ENCODE peak calls at places on chromosome 7, in six cellular contexts. B is breast epithelium, G is spleen, J is upper lobe of left lung, N is stomach, Y is HCT116. X is an unnamed sample.

GRCh38 chr7:82109288-82109687 is 334.3 kb downstream of the CACNA2D1 start:
- DNase-seq in B (no peak), G (no peak), J (no peak), N (no peak), Y (no peak), X (no peak)

GRCh38 chr7:106071999-106072714 is 40.0 kb downstream of the SYPL1 start:
- DNase-seq in B (no peak), G (no peak), J (peak), N (peak), Y (no peak), X (no peak)

GRCh38 chr7:155188821-155189599 is 108.7 kb upstream of the INSIG1 start:
- DNase-seq in B (no peak), G (no peak), J (no peak), N (no peak), Y (no peak), X (no peak)

GRCh38 chr7:83210459-83210858 is 47.8 kb upstream of the PCLO start:
- DNase-seq in B (no peak), G (no peak), J (no peak), N (no peak), Y (no peak), X (no peak)

GRCh38 chr7:2929321-2930201 is 85.5 kb upstream of the GNA12 start:
- DNase-seq in B (no peak), G (peak), J (peak), N (no peak), Y (no peak), X (peak)

GRCh38 chr7:137625197-137625596 is 221.6 kb downstream of the DGKI start:
- DNase-seq in B (no peak), G (no peak), J (no peak), N (no peak), Y (peak), X (no peak)

GRCh38 chr7:36506820-36507219 is 117.2 kb downstream of the ANLN start:
- DNase-seq in B (no peak), G (no peak), J (no peak), N (no peak), Y (peak), X (no peak)

GRCh38 chr7:12158334-12159060 is 52.6 kb upstream of the TMEM106B start:
- DNase-seq in B (no peak), G (no peak), J (no peak), N (no peak), Y (no peak), X (no peak)

GRCh38 chr7:137421389-137421788 is 77.9 kb upstream of the PTN start:
- DNase-seq in B (no peak), G (no peak), J (no peak), N (no peak), Y (no peak), X (no peak)

GRCh38 chr7:155921804-155922506 is 109.7 kb upstream of the SHH start:
- DNase-seq in B (peak), G (peak), J (peak), N (peak), Y (peak), X (no peak)

GRCh38 chr7:27364344-27364758 is 121.7 kb downstream of the EVX1 start:
- DNase-seq in B (no peak), G (no peak), J (no peak), N (peak), Y (no peak), X (no peak)

GRCh38 chr7:29345590-29345989 is 151.0 kb downstream of the CHN2 start:
- DNase-seq in B (no peak), G (no peak), J (peak), N (peak), Y (peak), X (no peak)

GRCh38 chr7:80611779-80612178 is 26.7 kb upstream of the CD36 start:
- DNase-seq in B (peak), G (no peak), J (peak), N (peak), Y (peak), X (no peak)

GRCh38 chr7:27073066-27073465 is 22.7 kb downstream of the HOXA1 start:
- DNase-seq in B (no peak), G (no peak), J (no peak), N (no peak), Y (no peak), X (no peak)

GRCh38 chr7:134669388-134669787 is 22.7 kb downstream of the BPGM start:
- DNase-seq in B (no peak), G (no peak), J (no peak), N (no peak), Y (no peak), X (no peak)

GRCh38 chr7:55484241-55484640 is 88.1 kb downstream of the VOPP1 start:
- DNase-seq in B (no peak), G (peak), J (no peak), N (no peak), Y (no peak), X (no peak)

GRCh38 chr7:116395125-116395791 is 104.3 kb upstream of the CAV2 start:
- DNase-seq in B (no peak), G (no peak), J (no peak), N (no peak), Y (peak), X (no peak)

GRCh38 chr7:4171029-4171786 is 510.9 kb upstream of the FOXK1 start:
- DNase-seq in B (no peak), G (peak), J (no peak), N (no peak), Y (no peak), X (no peak)

GRCh38 chr7:118368958-118369357 is 144.5 kb downstream of the ANKRD7 start:
- DNase-seq in B (no peak), G (no peak), J (no peak), N (no peak), Y (no peak), X (no peak)

GRCh38 chr7:27155816-27156507 is 513 bp downstream of the HOXA7 start:
- DNase-seq in B (peak), G (peak), J (peak), N (peak), Y (no peak), X (peak)

GRCh38 chr7:30585675-30586074 is 9.0 kb upstream of the GARS1 start:
- DNase-seq in B (no peak), G (no peak), J (no peak), N (no peak), Y (no peak), X (no peak)

GRCh38 chr7:54542920-54543539 is 855 bp downstream of the VSTM2A start:
- DNase-seq in B (no peak), G (no peak), J (no peak), N (no peak), Y (no peak), X (no peak)

GRCh38 chr7:71350680-71351079 is 218.7 kb downstream of the GALNT17 start:
- DNase-seq in B (no peak), G (no peak), J (no peak), N (no peak), Y (no peak), X (no peak)

GRCh38 chr7:123259759-123260158 is 60.0 kb upstream of the SLC13A1 start:
- DNase-seq in B (no peak), G (no peak), J (no peak), N (no peak), Y (no peak), X (no peak)

GRCh38 chr7:135833642-135834041 is 85.0 kb upstream of the FAM180A start:
- DNase-seq in B (no peak), G (no peak), J (no peak), N (no peak), Y (no peak), X (no peak)

GRCh38 chr7:78055579-78055978 is 257.0 kb downstream of the PHTF2 start:
- DNase-seq in B (no peak), G (no peak), J (no peak), N (no peak), Y (no peak), X (no peak)

GRCh38 chr7:129127154-129127553 is 17.4 kb upstream of the TSPAN33 start:
- DNase-seq in B (no peak), G (no peak), J (no peak), N (no peak), Y (no peak), X (no peak)

GRCh38 chr7:137985897-137986251 is 16.0 kb downstream of the CREB3L2 start:
- DNase-seq in B (no peak), G (no peak), J (no peak), N (no peak), Y (no peak), X (no peak)

GRCh38 chr7:26863504-26864308 is 684 bp downstream of the SKAP2 start:
- DNase-seq in B (no peak), G (no peak), J (no peak), N (no peak), Y (peak), X (no peak)

GRCh38 chr7:8442814-8443304 is 9.4 kb downstream of the NXPH1 start:
- DNase-seq in B (no peak), G (peak), J (peak), N (peak), Y (no peak), X (no peak)

GRCh38 chr7:139568346-139568675 is 44.8 kb downstream of the CLEC2L start:
- DNase-seq in B (no peak), G (no peak), J (no peak), N (no peak), Y (no peak), X (no peak)

GRCh38 chr7:159136442-159136841 is 8.2 kb downstream of the VIPR2 start:
- DNase-seq in B (peak), G (peak), J (no peak), N (peak), Y (no peak), X (peak)

GRCh38 chr7:22140597-22140996 is 194.9 kb upstream of the CDCA7L start:
- DNase-seq in B (no peak), G (no peak), J (no peak), N (no peak), Y (no peak), X (no peak)

GRCh38 chr7:33692956-33693355 is 212.4 kb upstream of the BMPER start:
- DNase-seq in B (no peak), G (no peak), J (no peak), N (no peak), Y (no peak), X (no peak)

GRCh38 chr7:4842302-4843064 is 19.3 kb downstream of the PAPOLB start:
- DNase-seq in B (no peak), G (peak), J (peak), N (no peak), Y (no peak), X (no peak)

GRCh38 chr7:2923886-2924574 is 79.9 kb upstream of the GNA12 start:
- DNase-seq in B (no peak), G (peak), J (no peak), N (no peak), Y (no peak), X (peak)

GRCh38 chr7:56046728-56047445 is 4.4 kb downstream of the PSPH start:
- DNase-seq in B (no peak), G (no peak), J (no peak), N (peak), Y (no peak), X (no peak)

GRCh38 chr7:10300557-10300956 is 673.1 kb upstream of the PHF14 start:
- DNase-seq in B (no peak), G (no peak), J (no peak), N (peak), Y (no peak), X (no peak)
- H3K27ac ChIP-seq in B (no peak), G (no peak), J (no peak), N (no peak), Y (no peak), X (no peak)

GRCh38 chr7:127383123-127383835 is 9.2 kb downstream of the ZNF800 start:
- DNase-seq in B (no peak), G (no peak), J (no peak), N (no peak), Y (no peak), X (no peak)

GRCh38 chr7:127378537-127378936 is 14.0 kb downstream of the ZNF800 start:
- DNase-seq in B (no peak), G (no peak), J (no peak), N (no peak), Y (no peak), X (no peak)

GRCh38 chr7:127379642-127380041 is 12.9 kb downstream of the ZNF800 start:
- DNase-seq in B (no peak), G (no peak), J (no peak), N (no peak), Y (no peak), X (no peak)

GRCh38 chr7:127380479-127380878 is 12.0 kb downstream of the ZNF800 start:
- DNase-seq in B (no peak), G (no peak), J (no peak), N (no peak), Y (no peak), X (no peak)

GRCh38 chr7:127382301-127383085 is 10.0 kb downstream of the ZNF800 start:
- DNase-seq in B (no peak), G (no peak), J (no peak), N (no peak), Y (no peak), X (no peak)
- TF ChIP-seq POLR2AphosphoS5 in B (no peak), G (no peak), J (no peak), N (no peak), Y (no peak), X (no peak)

GRCh38 chr7:151009340-151010001 is 14.8 kb downstream of the ATG9B start:
- DNase-seq in B (no peak), G (no peak), J (no peak), N (no peak), Y (no peak), X (no peak)

GRCh38 chr7:151007469-151007898 is 16.7 kb downstream of the NOS3 start:
- DNase-seq in B (no peak), G (peak), J (no peak), N (no peak), Y (no peak), X (no peak)

GRCh38 chr7:151010002-151010306 is 14.3 kb downstream of the ATG9B start:
- DNase-seq in B (no peak), G (no peak), J (no peak), N (no peak), Y (no peak), X (no peak)

GRCh38 chr7:151008143-151008510 is 16.2 kb downstream of the ATG9B start:
- DNase-seq in B (no peak), G (no peak), J (no peak), N (no peak), Y (no peak), X (no peak)

DNA sequence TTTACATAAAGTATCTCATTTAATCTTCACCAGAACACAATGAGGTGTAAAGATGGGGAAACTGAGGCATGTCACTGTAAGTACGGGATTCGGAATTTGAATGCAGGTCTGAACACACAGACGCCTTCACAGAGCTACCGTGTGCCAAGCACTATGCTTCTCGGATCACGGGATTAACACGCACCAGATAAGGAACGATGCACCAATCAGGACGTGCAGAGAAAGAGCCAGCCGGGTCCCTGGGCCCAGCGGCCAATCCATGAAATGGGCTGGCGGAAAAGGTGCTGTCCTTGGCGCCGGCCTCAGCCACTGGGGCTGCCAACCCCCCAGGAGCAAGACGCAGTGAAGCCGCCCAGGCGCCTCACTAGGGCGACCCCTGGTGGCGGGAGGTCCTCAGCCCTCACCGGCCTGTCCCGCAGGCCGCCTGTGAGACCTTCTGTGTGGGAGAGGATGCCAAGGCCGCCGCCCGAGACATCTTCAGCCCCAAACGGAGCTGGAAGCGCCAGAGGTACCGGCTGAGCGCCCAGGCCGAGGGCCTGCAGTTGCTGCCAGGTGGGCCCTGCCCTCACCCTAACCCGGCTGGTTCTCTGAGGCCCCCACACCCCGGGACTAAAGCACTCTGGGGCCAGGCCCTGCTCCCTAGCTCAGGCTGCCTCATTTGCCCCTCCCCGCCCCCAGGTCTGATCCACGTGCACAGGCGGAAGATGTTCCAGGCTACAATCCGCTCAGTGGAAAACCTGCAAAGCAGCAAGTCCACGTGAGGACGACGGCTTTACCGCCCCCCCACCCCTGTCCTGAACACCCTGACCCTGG is 15.6 kb downstream of the ATG9B start:
- DNase-seq in B (no peak), G (peak), J (peak), N (no peak), Y (peak), X (no peak)
- TF ChIP-seq POLR2A in B (no peak), G (no peak), J (no peak), N (no peak), Y (peak), X (no peak)

GRCh38 chr7:111960909-111961440 is 245.2 kb downstream of the DOCK4 start:
- DNase-seq in B (no peak), G (no peak), J (no peak), N (no peak), Y (no peak), X (no peak)
- H3K27ac ChIP-seq in B (no peak), G (no peak), J (no peak), N (no peak), Y (no peak), X (no peak)

GRCh38 chr7:99949645-99950228 is 20.3 kb upstream of the GJC3 start:
- DNase-seq in B (no peak), G (no peak), J (no peak), N (no peak), Y (no peak), X (no peak)
- TF ChIP-seq POLR2AphosphoS5 in B (no peak), G (no peak), J (no peak), N (no peak), Y (no peak), X (no peak)

GRCh38 chr7:42151309-42151708 is 85.7 kb downstream of the GLI3 start:
- DNase-seq in B (no peak), G (no peak), J (no peak), N (no peak), Y (no peak), X (no peak)
- TF ChIP-seq POLR2A in B (no peak), G (no peak), J (no peak), N (no peak), Y (no peak), X (no peak)

GRCh38 chr7:158050441-158051371 is 536.9 kb downstream of the PTPRN2 start:
- DNase-seq in B (peak), G (peak), J (no peak), N (no peak), Y (no peak), X (peak)
- H3K27ac ChIP-seq in B (no peak), G (no peak), J (no peak), N (no peak), Y (no peak), X (no peak)

DNA sequence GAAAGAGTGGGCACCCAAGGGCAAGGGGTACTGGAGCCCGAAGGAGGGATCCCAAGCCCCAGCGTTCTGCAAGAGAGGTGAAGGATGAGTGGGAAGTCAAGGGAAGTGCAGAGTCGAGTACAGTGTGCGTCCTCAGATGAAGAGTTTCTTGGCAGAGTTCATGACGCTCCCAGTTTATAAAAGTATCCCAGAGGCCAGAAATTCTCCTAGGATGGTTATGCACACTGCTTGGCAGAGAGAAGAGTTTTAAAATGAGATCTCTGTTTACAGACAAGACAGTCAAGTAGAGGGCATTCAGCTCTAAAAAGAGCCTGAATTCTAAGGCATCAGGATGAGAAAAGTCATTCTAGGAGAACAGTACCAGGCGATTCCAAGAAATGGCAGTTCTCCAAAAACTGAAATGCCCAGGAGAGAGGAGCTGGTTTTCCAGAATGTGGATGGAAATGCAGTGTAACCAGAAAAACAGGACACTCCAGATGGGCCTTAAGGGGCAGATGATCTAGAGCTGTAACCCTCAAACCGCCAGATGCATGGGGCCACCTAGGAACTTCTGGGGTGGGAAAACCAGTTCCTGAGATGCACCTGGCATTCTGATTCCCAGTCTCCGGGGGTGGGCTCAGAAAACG is 97.1 kb downstream of the GRB10 start:
- DNase-seq in B (no peak), G (no peak), J (no peak), N (no peak), Y (no peak), X (no peak)
- TF ChIP-seq POLR2AphosphoS5 in B (no peak), G (no peak), J (no peak), N (no peak), Y (no peak), X (no peak)

X was measured in suprapubic skin.